ENCODE peak calls at places on chromosomes 12 and 14, in five cellular contexts. N is KBM-7; G is AG10803; X is stimulated activated CD4-positive, alpha-beta T cell treated with anti-CD3 and anti-CD28 coated beads, Interleukin-4, amount 100 ng/mL, for 48 hours; W is fibroblast of pulmonary artery. F is an unnamed sample.

GRCh38 chr12:76713130-76713529 is 50.8 kb upstream of the ZDHHC17 start:
- DNase-seq in N (no peak), G (no peak), X (no peak), W (peak; percentile 36), F (no peak)

GRCh38 chr12:119061208-119061796 is 80.0 kb downstream of the SRRM4 start:
- DNase-seq in N (peak; percentile 69), G (peak; percentile 9), X (peak; percentile 8), W (peak; percentile 51), F (no peak)

GRCh38 chr12:3097186-3097804 is 20.1 kb downstream of the TSPAN9 start:
- DNase-seq in N (peak; percentile 41), G (no peak), X (no peak), W (peak; percentile 92), F (no peak)

GRCh38 chr12:120979220-120979861 is 998 bp downstream of the HNF1A start:
- DNase-seq in N (no peak), G (no peak), X (no peak), W (no peak), F (no peak)

GRCh38 chr12:6699989-6700645 is 498 bp downstream of the PIANP start:
- DNase-seq in N (no peak), G (no peak), X (no peak), W (no peak), F (no peak)

GRCh38 chr12:28390716-28391452 is 200.6 kb downstream of the CCDC91 start:
- DNase-seq in N (no peak), G (peak; percentile 88), X (no peak), W (peak; percentile 75), F (no peak)

GRCh38 chr14:22819191-22819988 is 4.2 kb upstream of the SLC7A7 start:
- DNase-seq in N (no peak), G (peak; percentile 77), X (no peak), W (peak; percentile 89), F (no peak)

GRCh38 chr14:92224348-92224954 is 98.5 kb upstream of the SLC24A4 start:
- DNase-seq in N (no peak), G (peak; percentile 6), X (no peak), W (no peak), F (no peak)

GRCh38 chr12:32051511-32052299 is 54.9 kb upstream of the BICD1 start:
- DNase-seq in N (peak; percentile 61), G (peak; percentile 84), X (no peak), W (peak; percentile 77), F (no peak)

GRCh38 chr12:110853856-110854255 is 7.1 kb downstream of the CCDC63 start:
- DNase-seq in N (no peak), G (peak; percentile 5), X (no peak), W (peak; percentile 29), F (no peak)

GRCh38 chr12:76449572-76449971 is 101.4 kb upstream of the BBS10 start:
- DNase-seq in N (no peak), G (peak; percentile 70), X (no peak), W (peak; percentile 71), F (no peak)

GRCh38 chr12:124484526-124484953 is 82.9 kb downstream of the NCOR2 start:
- DNase-seq in N (peak; percentile 60), G (no peak), X (no peak), W (no peak), F (no peak)

GRCh38 chr14:94656043-94656442 is 43.9 kb downstream of the SERPINA3 start:
- DNase-seq in N (no peak), G (no peak), X (no peak), W (no peak), F (no peak)

GRCh38 chr14:58131386-58131785 is 20.6 kb downstream of the ARMH4 start:
- DNase-seq in N (no peak), G (peak; percentile 17), X (no peak), W (peak; percentile 12), F (no peak)

GRCh38 chr14:101235042-101235871 is 326.0 kb upstream of the DIO3 start:
- DNase-seq in N (peak; percentile 58), G (peak; percentile 17), X (peak; percentile 21), W (peak; percentile 52), F (peak; percentile 60)

GRCh38 chr12:65823481-65824313 is 586 bp upstream of the HMGA2 start:
- DNase-seq in N (peak; percentile 76), G (no peak), X (no peak), W (peak; percentile 48), F (no peak)

GRCh38 chr12:82357340-82357739 is 847 bp downstream of the CCDC59 start:
- DNase-seq in N (no peak), G (no peak), X (no peak), W (peak; percentile 6), F (no peak)

GRCh38 chr14:62189698-62190097 is 427.5 kb downstream of the SNAPC1 start:
- DNase-seq in N (no peak), G (peak; percentile 29), X (no peak), W (peak; percentile 29), F (no peak)

GRCh38 chr14:51219473-51220448 is 20.3 kb upstream of the TMX1 start:
- DNase-seq in N (peak; percentile 45), G (peak; percentile 52), X (no peak), W (peak; percentile 66), F (no peak)

GRCh38 chr12:49483621-49484020 is 55.2 kb upstream of the KCNH3 start:
- DNase-seq in N (no peak), G (no peak), X (no peak), W (no peak), F (no peak)

GRCh38 chr12:6452908-6453630 is 1.2 kb downstream of the TAPBPL start:
- DNase-seq in N (no peak), G (no peak), X (no peak), W (no peak), F (no peak)

GRCh38 chr12:23472329-23472971 is 477.0 kb downstream of the SOX5 start:
- DNase-seq in N (no peak), G (no peak), X (no peak), W (no peak), F (no peak)

GRCh38 chr12:108047130-108047550 is 81.9 kb upstream of the WSCD2 start:
- DNase-seq in N (peak; percentile 30), G (peak; percentile 34), X (no peak), W (peak; percentile 13), F (no peak)

GRCh38 chr14:94689218-94689984 is 77.2 kb downstream of the SERPINA3 start:
- DNase-seq in N (peak; percentile 71), G (peak; percentile 34), X (peak; percentile 64), W (peak; percentile 53), F (no peak)

GRCh38 chr14:21915814-21916213 is 242.2 kb upstream of the OR4E1 start:
- DNase-seq in N (no peak), G (no peak), X (no peak), W (peak; percentile 18), F (no peak)

GRCh38 chr12:77725611-77726010 is 105.1 kb upstream of the NAV3 start:
- DNase-seq in N (no peak), G (peak; percentile 77), X (no peak), W (peak; percentile 67), F (no peak)

GRCh38 chr12:124767075-124767821 is 96.4 kb downstream of the SCARB1 start:
- DNase-seq in N (peak; percentile 85), G (peak; percentile 51), X (peak; percentile 82), W (peak; percentile 65), F (peak; percentile 84)

GRCh38 chr14:105073720-105074600 is 8.7 kb upstream of the GPR132 start:
- DNase-seq in N (no peak), G (no peak), X (no peak), W (no peak), F (no peak)

GRCh38 chr14:73452341-73453191 is 5.8 kb downstream of the NUMB start:
- DNase-seq in N (peak; percentile 44), G (peak; percentile 84), X (no peak), W (peak; percentile 97), F (no peak)

GRCh38 chr14:79491161-79491560 is 720.1 kb downstream of the DIO2 start:
- DNase-seq in N (no peak), G (no peak), X (no peak), W (no peak), F (no peak)

F was measured in natural killer cell treated with Interleukin-12 subunit alpha and Interleukin-12 subunit beta and Interleukin-15 and Interleukin-18, amount 100 ng/mL, for 72 hours.